ENCODE peak calls at places on chromosomes 2 and 18, in four cellular contexts. I, O, P and Z are unnamed samples.

GRCh38 chr2:10326707-10327594 is 24.2 kb downstream of the HPCAL1 start:
- DNase-seq in O (no peak), P (peak), I (no peak), Z (no peak)

GRCh38 chr2:31244101-31244500 is 10.1 kb downstream of the EHD3 start:
- DNase-seq in O (no peak), P (no peak), I (no peak), Z (no peak)

GRCh38 chr2:237508361-237508760 is 21.3 kb downstream of the MLPH start:
- DNase-seq in P (no peak), I (no peak), O (no peak), Z (no peak)

GRCh38 chr2:99998981-99999380 is 143.4 kb downstream of the AFF3 start:
- DNase-seq in O (no peak), P (peak), I (no peak), Z (no peak)

GRCh38 chr2:190328748-190329147 is 9.1 kb upstream of the HIBCH start:
- DNase-seq in I (no peak), O (no peak), P (peak), Z (no peak)

GRCh38 chr2:6236317-6236716 is 544.1 kb downstream of the SOX11 start:
- DNase-seq in O (no peak), P (no peak), I (no peak), Z (no peak)

GRCh38 chr2:21118302-21118920 is 5.4 kb upstream of the TDRD15 start:
- DNase-seq in I (no peak), O (no peak), P (peak), Z (peak)

GRCh38 chr2:168336786-168337388 is 89.5 kb upstream of the STK39 start:
- DNase-seq in O (no peak), I (peak), P (peak), Z (peak)

GRCh38 chr18:6058941-6059340 is 163.6 kb upstream of the TMEM200C start:
- DNase-seq in O (no peak), I (no peak), P (peak), Z (no peak)

GRCh38 chr2:20025065-20025786 is 12.8 kb upstream of the MATN3 start:
- DNase-seq in I (no peak), O (no peak), P (no peak), Z (no peak)

GRCh38 chr2:45741451-45741850 is 90.0 kb downstream of the PRKCE start:
- DNase-seq in I (no peak), O (no peak), P (no peak), Z (no peak)

GRCh38 chr2:181308731-181309130 is 148.5 kb upstream of the ITGA4 start:
- DNase-seq in O (no peak), P (no peak), I (no peak), Z (no peak)

GRCh38 chr18:7202119-7202680 is 28.7 kb upstream of the LRRC30 start:
- DNase-seq in P (no peak), O (no peak), I (no peak), Z (no peak)

GRCh38 chr18:79068299-79068945 is 772 bp upstream of the ATP9B start:
- DNase-seq in P (no peak), I (no peak), O (no peak), Z (no peak)

GRCh38 chr2:202377308-202377736 is 1.2 kb downstream of the BMPR2 start:
- DNase-seq in O (no peak), P (peak), I (no peak), Z (peak)

GRCh38 chr2:169276045-169276444 is 86.3 kb downstream of the LRP2 start:
- DNase-seq in O (no peak), P (no peak), I (no peak), Z (no peak)

GRCh38 chr2:159516241-159516758 is 100.0 kb downstream of the BAZ2B start:
- DNase-seq in P (peak), I (no peak), O (no peak), Z (no peak)

GRCh38 chr2:235563056-235563777 is 69.4 kb downstream of the AGAP1 start:
- DNase-seq in O (no peak), I (no peak), P (no peak), Z (no peak)

GRCh38 chr2:220985561-220985960 is 586.5 kb downstream of the EPHA4 start:
- DNase-seq in I (no peak), O (no peak), P (no peak), Z (no peak)

GRCh38 chr2:148027822-148028221 is 6.9 kb downstream of the MBD5 start:
- DNase-seq in P (no peak), O (no peak), I (no peak), Z (no peak)

GRCh38 chr2:232276739-232277313 is 101.7 kb upstream of the ALPP start:
- DNase-seq in I (no peak), P (no peak), O (no peak), Z (no peak)

GRCh38 chr2:218501665-218502064 is 66.5 kb downstream of the USP37 start:
- DNase-seq in P (no peak), I (no peak), O (no peak), Z (no peak)

GRCh38 chr2:241892299-241893137 is 23.0 kb downstream of the RTP5 start:
- DNase-seq in I (no peak), O (no peak), P (peak), Z (no peak)

GRCh38 chr2:157743051-157743450 is 114.4 kb upstream of the ACVR1C start:
- DNase-seq in I (no peak), O (no peak), P (no peak), Z (no peak)

GRCh38 chr2:85503611-85504433 is 35.1 kb upstream of the MAT2A start:
- DNase-seq in I (no peak), O (no peak), P (no peak), Z (no peak)

GRCh38 chr18:63267990-63268721 is 51.4 kb downstream of the BCL2 start:
- DNase-seq in I (no peak), P (no peak), O (no peak), Z (no peak)

GRCh38 chr2:202109139-202109736 is 36.2 kb downstream of the KIAA2012 start:
- DNase-seq in P (no peak), O (no peak), I (no peak), Z (no peak)

GRCh38 chr2:163407296-163407695 is 328.5 kb downstream of the FIGN start:
- DNase-seq in P (no peak), I (no peak), O (no peak), Z (no peak)

GRCh38 chr18:3177902-3178687 is 41.7 kb downstream of the MYOM1 start:
- DNase-seq in O (no peak), P (no peak), I (no peak), Z (peak)

GRCh38 chr2:118490323-118490722 is 357.1 kb downstream of the EN1 start:
- DNase-seq in O (no peak), I (no peak), P (no peak), Z (no peak)

GRCh38 chr2:17164550-17164949 is 353.7 kb downstream of the RAD51AP2 start:
- DNase-seq in I (no peak), O (no peak), P (no peak), Z (no peak)

GRCh38 chr2:12502759-12503158 is 214.0 kb upstream of the TRIB2 start:
- DNase-seq in I (peak), O (no peak), P (no peak), Z (no peak)

GRCh38 chr2:47038656-47039501 is 116.2 kb downstream of the STPG4 start:
- DNase-seq in O (no peak), P (peak), I (peak), Z (no peak)

GRCh38 chr18:34976534-34976898 is 64.7 kb upstream of the MAPRE2 start:
- DNase-seq in P (no peak), I (no peak), O (no peak), Z (no peak)

GRCh38 chr2:40256649-40257048 is 195.2 kb downstream of the SLC8A1 start:
- DNase-seq in I (no peak), P (peak), O (no peak), Z (no peak)

GRCh38 chr2:96939415-96939814 is 47.0 kb downstream of the FAM178B start:
- DNase-seq in O (no peak), P (no peak), I (no peak), Z (no peak)